ENCODE peak calls at places on chromosome 2, in nine cellular contexts. D, R, X, V, Z, H, O, J and P are unnamed samples.

GRCh38 chr2:207479198-207479785 is 50.5 kb upstream of the CREB1 start:
- DNase-seq in V (no peak), R (no peak), D (no peak), J (no peak), O (no peak), Z (no peak), H (no peak), X (no peak), P (no peak)

GRCh38 chr2:188512456-188512855 is 220.8 kb downstream of the GULP1 start:
- DNase-seq in Z (no peak), D (no peak), X (no peak), V (no peak), J (no peak), R (no peak), H (no peak), O (no peak), P (no peak)

GRCh38 chr2:7182525-7182924 is 265.3 kb downstream of the RNF144A start:
- DNase-seq in X (no peak), R (no peak), O (no peak), D (no peak), V (no peak), Z (no peak), H (no peak), J (no peak), P (no peak)

GRCh38 chr2:222844323-222844722 is 16.5 kb upstream of the ACSL3 start:
- DNase-seq in H (no peak), J (no peak), V (no peak), D (peak), Z (no peak), R (no peak), X (no peak), O (no peak), P (no peak)

GRCh38 chr2:127219716-127220090 is 396 bp downstream of the CYP27C1 start:
- DNase-seq in D (no peak), H (no peak), R (no peak), Z (no peak), O (no peak), J (no peak), X (no peak), V (no peak), P (peak)

GRCh38 chr2:47173986-47174730 is 19.1 kb upstream of the STPG4 start:
- DNase-seq in V (no peak), H (no peak), O (no peak), X (no peak), Z (no peak), D (no peak), J (no peak), R (no peak), P (no peak)

GRCh38 chr2:169143998-169144397 is 74.6 kb downstream of the DHRS9 start:
- DNase-seq in R (no peak), D (no peak), Z (no peak), H (no peak), J (no peak), O (no peak), X (no peak), V (no peak), P (no peak)

GRCh38 chr2:174535083-174535482 is 48.3 kb upstream of the GPR155 start:
- DNase-seq in H (no peak), J (no peak), X (no peak), D (no peak), V (no peak), R (no peak), O (no peak), Z (no peak), P (no peak)

GRCh38 chr2:161418715-161419337 is 2.7 kb downstream of the TBR1 start:
- DNase-seq in D (no peak), Z (no peak), O (no peak), V (no peak), X (no peak), J (no peak), H (no peak), R (no peak), P (peak)